ENCODE peak calls at places on chromosomes 1 and 21, in eight cellular contexts. One of them, this sample, is unnamed.

GRCh38 chr1:162011337-162012012 is 12.2 kb downstream of the OLFML2B start:
- DNase-seq in endothelial cell: no peak
- DNase-seq in activated CD4-positive, CD25-positive, alpha-beta regulatory T cell: no peak
- DNase-seq in RPMI7951: peak; percentile 60
- DNase-seq in T-cell: no peak
- DNase-seq in cardiac muscle cell: no peak
- DNase-seq in fibroblast of mammary gland: peak; percentile 36
- DNase-seq in EL: no peak
- DNase-seq in this sample: no peak

GRCh38 chr1:181141431-181141910 is 53.0 kb downstream of the IER5 start:
- DNase-seq in endothelial cell: no peak
- DNase-seq in fibroblast of mammary gland: peak; percentile 97
- DNase-seq in RPMI7951: peak; percentile 67
- DNase-seq in EL: peak; percentile 96
- DNase-seq in cardiac muscle cell: peak; percentile 58
- DNase-seq in T-cell: no peak
- DNase-seq in activated CD4-positive, CD25-positive, alpha-beta regulatory T cell: no peak
- DNase-seq in this sample: no peak

GRCh38 chr1:184023133-184023532 is 14.4 kb downstream of the COLGALT2 start:
- DNase-seq in cardiac muscle cell: no peak
- DNase-seq in endothelial cell: no peak
- DNase-seq in T-cell: no peak
- DNase-seq in RPMI7951: no peak
- DNase-seq in fibroblast of mammary gland: no peak
- DNase-seq in EL: no peak
- DNase-seq in activated CD4-positive, CD25-positive, alpha-beta regulatory T cell: no peak
- DNase-seq in this sample: no peak

GRCh38 chr1:14910947-14911721 is 242.4 kb upstream of the TMEM51 start:
- DNase-seq in RPMI7951: peak; percentile 61
- DNase-seq in cardiac muscle cell: no peak
- DNase-seq in EL: peak; percentile 38
- DNase-seq in T-cell: no peak
- DNase-seq in fibroblast of mammary gland: no peak
- DNase-seq in activated CD4-positive, CD25-positive, alpha-beta regulatory T cell: no peak
- DNase-seq in endothelial cell: no peak
- DNase-seq in this sample: peak; percentile 86

GRCh38 chr21:37225440-37225839 is 41.7 kb downstream of the VPS26C start:
- DNase-seq in RPMI7951: no peak
- DNase-seq in cardiac muscle cell: no peak
- DNase-seq in activated CD4-positive, CD25-positive, alpha-beta regulatory T cell: no peak
- DNase-seq in endothelial cell: no peak
- DNase-seq in T-cell: peak; percentile 40
- DNase-seq in fibroblast of mammary gland: no peak
- DNase-seq in EL: no peak
- DNase-seq in this sample: no peak

GRCh38 chr1:85580046-85580411 is 532 bp upstream of the CCN1 start:
- DNase-seq in cardiac muscle cell: peak; percentile 75
- DNase-seq in endothelial cell: peak; percentile 29
- DNase-seq in fibroblast of mammary gland: peak; percentile 82
- DNase-seq in RPMI7951: peak; percentile 70
- DNase-seq in EL: peak; percentile 84
- DNase-seq in activated CD4-positive, CD25-positive, alpha-beta regulatory T cell: no peak
- DNase-seq in T-cell: no peak
- DNase-seq in this sample: no peak

GRCh38 chr1:150272379-150272840 is at the start of gene C1orf54:
- DNase-seq in activated CD4-positive, CD25-positive, alpha-beta regulatory T cell: no peak
- DNase-seq in fibroblast of mammary gland: peak; percentile 65
- DNase-seq in T-cell: no peak
- DNase-seq in EL: peak; percentile 61
- DNase-seq in RPMI7951: peak; percentile 34
- DNase-seq in cardiac muscle cell: peak; percentile 71
- DNase-seq in endothelial cell: peak; percentile 65
- DNase-seq in this sample: no peak

GRCh38 chr1:53080769-53081168 is 18.8 kb downstream of the PODN start:
- DNase-seq in RPMI7951: no peak
- DNase-seq in EL: no peak
- DNase-seq in T-cell: no peak
- DNase-seq in endothelial cell: no peak
- DNase-seq in fibroblast of mammary gland: no peak
- DNase-seq in cardiac muscle cell: no peak
- DNase-seq in activated CD4-positive, CD25-positive, alpha-beta regulatory T cell: no peak
- DNase-seq in this sample: no peak

GRCh38 chr1:206742702-206743383 is 27.7 kb upstream of the IL19 start:
- DNase-seq in fibroblast of mammary gland: no peak
- DNase-seq in T-cell: no peak
- DNase-seq in cardiac muscle cell: no peak
- DNase-seq in EL: no peak
- DNase-seq in activated CD4-positive, CD25-positive, alpha-beta regulatory T cell: no peak
- DNase-seq in RPMI7951: no peak
- DNase-seq in endothelial cell: no peak
- DNase-seq in this sample: no peak

GRCh38 chr1:195328102-195328501 is 1280.1 kb downstream of the KCNT2 start:
- DNase-seq in endothelial cell: no peak
- DNase-seq in RPMI7951: no peak
- DNase-seq in EL: no peak
- DNase-seq in cardiac muscle cell: no peak
- DNase-seq in T-cell: no peak
- DNase-seq in fibroblast of mammary gland: no peak
- DNase-seq in activated CD4-positive, CD25-positive, alpha-beta regulatory T cell: no peak
- DNase-seq in this sample: peak; percentile 24

GRCh38 chr1:109901508-109902145 is 9.0 kb upstream of the CSF1 start:
- DNase-seq in EL: no peak
- DNase-seq in activated CD4-positive, CD25-positive, alpha-beta regulatory T cell: no peak
- DNase-seq in endothelial cell: no peak
- DNase-seq in fibroblast of mammary gland: no peak
- DNase-seq in cardiac muscle cell: no peak
- DNase-seq in T-cell: no peak
- DNase-seq in RPMI7951: peak; percentile 41
- DNase-seq in this sample: peak; percentile 52

GRCh38 chr1:190679032-190679431 is 201.4 kb upstream of the BRINP3 start:
- DNase-seq in T-cell: no peak
- DNase-seq in EL: peak; percentile 40
- DNase-seq in cardiac muscle cell: peak; percentile 3
- DNase-seq in activated CD4-positive, CD25-positive, alpha-beta regulatory T cell: no peak
- DNase-seq in fibroblast of mammary gland: no peak
- DNase-seq in RPMI7951: no peak
- DNase-seq in endothelial cell: no peak
- DNase-seq in this sample: no peak

GRCh38 chr1:162861101-162861500 is at the start of gene CCDC190:
- DNase-seq in cardiac muscle cell: peak; percentile 47
- DNase-seq in fibroblast of mammary gland: no peak
- DNase-seq in RPMI7951: peak; percentile 49
- DNase-seq in endothelial cell: no peak
- DNase-seq in T-cell: no peak
- DNase-seq in EL: no peak
- DNase-seq in activated CD4-positive, CD25-positive, alpha-beta regulatory T cell: no peak
- DNase-seq in this sample: no peak

GRCh38 chr1:18999287-18999852 is 42.9 kb upstream of the IFFO2 start:
- DNase-seq in fibroblast of mammary gland: peak; percentile 6
- DNase-seq in T-cell: no peak
- DNase-seq in activated CD4-positive, CD25-positive, alpha-beta regulatory T cell: no peak
- DNase-seq in endothelial cell: no peak
- DNase-seq in RPMI7951: peak; percentile 36
- DNase-seq in cardiac muscle cell: peak; percentile 69
- DNase-seq in EL: no peak
- DNase-seq in this sample: peak; percentile 65

GRCh38 chr21:15604424-15604823 is 125.4 kb upstream of the USP25 start:
- DNase-seq in endothelial cell: no peak
- DNase-seq in T-cell: no peak
- DNase-seq in activated CD4-positive, CD25-positive, alpha-beta regulatory T cell: no peak
- DNase-seq in cardiac muscle cell: peak; percentile 82
- DNase-seq in RPMI7951: peak; percentile 17
- DNase-seq in fibroblast of mammary gland: peak; percentile 63
- DNase-seq in EL: peak; percentile 83
- DNase-seq in this sample: no peak

GRCh38 chr21:42317826-42318746 is 2.9 kb upstream of the TFF3 start:
- DNase-seq in activated CD4-positive, CD25-positive, alpha-beta regulatory T cell: no peak
- DNase-seq in T-cell: no peak
- DNase-seq in RPMI7951: no peak
- DNase-seq in fibroblast of mammary gland: no peak
- DNase-seq in EL: no peak
- DNase-seq in cardiac muscle cell: no peak
- DNase-seq in endothelial cell: no peak
- DNase-seq in this sample: no peak

This sample was measured in T47D.